ENCODE peak calls at places on chromosomes 4 and X, in nine cellular contexts. Y is psoas muscle, R is fibroblast of lung, W is activated B cell treated with CpG ODN at 0.5 μM for 24 hours, G is astrocyte of the cerebellum, F is cardiac muscle cell, C is H9, E is tibial nerve, V is chondrocyte. P is an unnamed sample.
A peak's percentile ranks its signal among the peaks of the same experiment; 100 is the strongest.

GRCh38 chr4:137896221-137896737 is 345.9 kb downstream of the SLC7A11 start:
- DNase-seq in Y (no peak), R (no peak), W (no peak), G (no peak), F (no peak), C (no peak), E (no peak), V (no peak), P (no peak)

GRCh38 chr4:162770761-162771490 is 395.8 kb downstream of the NAF1 start:
- DNase-seq in Y (no peak), R (no peak), W (no peak), G (no peak), F (no peak), C (no peak), E (no peak), V (no peak), P (no peak)

GRCh38 chrX:7158468-7158990 is 10.6 kb upstream of the PUDP start:
- DNase-seq in Y (no peak), R (no peak), W (no peak), G (peak; percentile 42), F (no peak), C (no peak), E (no peak), V (no peak), P (no peak)

GRCh38 chrX:136147320-136147901 is at the start of gene FHL1:
- DNase-seq in Y (peak; percentile 72), R (peak; percentile 39), W (peak; percentile 30), G (no peak), F (peak; percentile 62), C (peak; percentile 37), E (peak; percentile 38), V (no peak), P (no peak)

GRCh38 chr4:189092596-189092995 is 848.1 kb upstream of the FRG1 start:
- DNase-seq in Y (no peak), R (peak; percentile 30), W (no peak), G (no peak), F (no peak), C (no peak), E (no peak), V (no peak), P (no peak)

GRCh38 chr4:686371-687040 is 2.4 kb downstream of the SLC49A3 start:
- DNase-seq in Y (no peak), R (no peak), W (no peak), G (no peak), F (no peak), C (peak; percentile 31), E (no peak), V (peak; percentile 91), P (peak; percentile 49)

GRCh38 chr4:131459430-131460101 is 1689.5 kb upstream of the PCDH10 start:
- DNase-seq in Y (no peak), R (no peak), W (no peak), G (no peak), F (no peak), C (peak; percentile 23), E (no peak), V (no peak), P (no peak)

GRCh38 chrX:135434258-135435138 is 12.8 kb downstream of the SMIM10L2A start:
- DNase-seq in Y (no peak), R (no peak), W (no peak), G (no peak), F (no peak), C (no peak), E (no peak), V (peak; percentile 90), P (no peak)

GRCh38 chr4:122099896-122100295 is 52.2 kb upstream of the BLTP1 start:
- DNase-seq in Y (no peak), R (peak; percentile 70), W (no peak), G (peak; percentile 67), F (no peak), C (no peak), E (no peak), V (no peak), P (no peak)

GRCh38 chr4:1204828-1205591 is 32.6 kb upstream of the SPON2 start:
- DNase-seq in Y (peak; percentile 22), R (no peak), W (peak; percentile 11), G (no peak), F (no peak), C (peak; percentile 21), E (peak; percentile 8), V (peak; percentile 69), P (peak; percentile 40)

GRCh38 chr4:113686950-113687718 is 74.4 kb downstream of the CAMK2D start:
- DNase-seq in Y (no peak), R (peak; percentile 64), W (no peak), G (peak; percentile 57), F (no peak), C (no peak), E (no peak), V (no peak), P (no peak)

GRCh38 chr4:37742149-37742548 is 56.0 kb upstream of the RELL1 start:
- DNase-seq in Y (no peak), R (no peak), W (no peak), G (no peak), F (no peak), C (no peak), E (no peak), V (no peak), P (no peak)

GRCh38 chr4:103199009-103199408 is 866 bp upstream of the CENPE start:
- DNase-seq in Y (no peak), R (no peak), W (no peak), G (no peak), F (no peak), C (no peak), E (no peak), V (no peak), P (no peak)

GRCh38 chr4:176409627-176410026 is 89.9 kb downstream of the SPCS3 start:
- DNase-seq in Y (no peak), R (no peak), W (no peak), G (no peak), F (no peak), C (no peak), E (no peak), V (no peak), P (no peak)

GRCh38 chr4:108849611-108850406 is 87.0 kb upstream of the ETNPPL start:
- DNase-seq in Y (no peak), R (peak; percentile 77), W (no peak), G (peak; percentile 76), F (no peak), C (no peak), E (no peak), V (no peak), P (no peak)

GRCh38 chr4:99390060-99390459 is 37.5 kb upstream of the ADH1C start:
- DNase-seq in Y (no peak), R (peak; percentile 87), W (no peak), G (no peak), F (no peak), C (no peak), E (no peak), V (no peak), P (no peak)

GRCh38 chr4:132504438-132504837 is 644.7 kb upstream of the PCDH10 start:
- DNase-seq in Y (no peak), R (no peak), W (no peak), G (no peak), F (no peak), C (no peak), E (no peak), V (no peak), P (no peak)

GRCh38 chr4:20428410-20429160 is 176.9 kb downstream of the SLIT2 start:
- DNase-seq in Y (no peak), R (peak; percentile 41), W (no peak), G (no peak), F (peak; percentile 24), C (no peak), E (no peak), V (no peak), P (no peak)

GRCh38 chrX:147838465-147839131 is 73.1 kb upstream of the FMR1 start:
- DNase-seq in Y (no peak), R (peak; percentile 0), W (no peak), G (no peak), F (no peak), C (no peak), E (no peak), V (no peak), P (no peak)
- TF ChIP-seq CTCF in Y (no peak), R (no peak), W (no peak), G (no peak), F (no peak), C (peak; percentile 71), E (no peak), V (peak; percentile 70), P (peak; percentile 31)

GRCh38 chr4:168867128-168867527 is 142.9 kb downstream of the CBR4 start:
- DNase-seq in Y (no peak), R (peak; percentile 12), W (no peak), G (no peak), F (no peak), C (no peak), E (no peak), V (no peak), P (no peak)

GRCh38 chr4:168868044-168868855 is 141.8 kb downstream of the CBR4 start:
- DNase-seq in Y (no peak), R (peak; percentile 78), W (no peak), G (no peak), F (no peak), C (no peak), E (no peak), V (no peak), P (no peak)

GRCh38 chr4:168871686-168872085 is 138.4 kb downstream of the CBR4 start:
- DNase-seq in Y (no peak), R (no peak), W (no peak), G (no peak), F (no peak), C (no peak), E (no peak), V (no peak), P (no peak)

GRCh38 chr4:168866635-168867034 is 143.4 kb downstream of the CBR4 start:
- DNase-seq in Y (no peak), R (peak; percentile 51), W (no peak), G (no peak), F (no peak), C (no peak), E (no peak), V (no peak), P (no peak)

GRCh38 chr4:168868856-168869201 is 141.2 kb downstream of the CBR4 start:
- DNase-seq in Y (no peak), R (no peak), W (no peak), G (no peak), F (no peak), C (no peak), E (no peak), V (no peak), P (no peak)
- TF ChIP-seq CTCF in Y (no peak), R (no peak), W (no peak), G (no peak), F (no peak), C (no peak), E (no peak), V (no peak), P (no peak)

DNA sequence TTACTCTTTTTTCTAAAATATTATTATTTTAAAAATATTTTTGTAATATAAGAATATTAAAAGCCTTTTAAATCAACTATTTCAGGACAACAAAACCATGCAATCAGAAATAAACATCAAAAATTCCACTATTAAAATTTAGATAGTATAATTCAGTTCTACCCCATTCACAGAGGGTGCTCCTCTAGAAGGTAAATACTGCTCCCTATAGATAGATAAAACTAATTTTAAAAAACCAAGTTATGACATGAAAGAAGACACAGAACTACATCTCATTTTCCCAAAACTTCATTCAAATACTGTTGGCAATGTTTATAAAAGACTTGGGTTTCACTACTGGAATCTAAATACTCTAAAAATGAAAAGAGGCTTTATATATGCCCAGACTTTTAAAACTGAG is 219.3 kb downstream of the SPOCK3 start:
- DNase-seq in Y (no peak), R (no peak), W (no peak), G (no peak), F (no peak), C (no peak), E (no peak), V (no peak), P (no peak)
- TF ChIP-seq CTCF in Y (no peak), R (no peak), W (no peak), G (no peak), F (no peak), C (no peak), E (no peak), V (no peak), P (no peak)

GRCh38 chr4:120773641-120774040 is 148.9 kb downstream of the PRDM5 start:
- DNase-seq in Y (no peak), R (peak; percentile 11), W (no peak), G (no peak), F (no peak), C (no peak), E (no peak), V (no peak), P (no peak)
- TF ChIP-seq CTCF in Y (no peak), R (no peak), W (no peak), G (no peak), F (no peak), C (no peak), E (no peak), V (no peak), P (no peak)

P was measured in CD14-positive monocyte.